ENCODE peak calls at places on chromosome 18, in five cellular contexts. P is left ventricle myocardium inferior, B is cardiac muscle cell, Z is mammary epithelial cell, O is suprapubic skin. L is an unnamed sample.

GRCh38 chr18:41162781-41163180 is 792.3 kb upstream of the PIK3C3 start:
- DNase-seq in P (no peak), B (no peak), Z (no peak), O (no peak), L (no peak)

GRCh38 chr18:78857252-78858150 is 122.1 kb upstream of the SALL3 start:
- DNase-seq in P (no peak), B (no peak), Z (no peak), O (no peak), L (no peak)

GRCh38 chr18:12742453-12742852 is 39.6 kb downstream of the PSMG2 start:
- DNase-seq in P (no peak), B (no peak), Z (peak; percentile 87), O (no peak), L (no peak)

GRCh38 chr18:4549164-4549920 is 94.2 kb upstream of the DLGAP1 start:
- DNase-seq in P (no peak), B (no peak), Z (no peak), O (no peak), L (no peak)

GRCh38 chr18:69865656-69866241 is 81.9 kb downstream of the CD226 start:
- DNase-seq in P (no peak), B (no peak), Z (no peak), O (no peak), L (no peak)

GRCh38 chr18:49833804-49834203 is 20.5 kb upstream of the ACAA2 start:
- DNase-seq in P (no peak), B (no peak), Z (no peak), O (no peak), L (no peak)

GRCh38 chr18:69684789-69685188 is 262.9 kb downstream of the CD226 start:
- DNase-seq in P (no peak), B (no peak), Z (no peak), O (no peak), L (no peak)

GRCh38 chr18:56598422-56598821 is 40.0 kb downstream of the TXNL1 start:
- DNase-seq in P (no peak), B (no peak), Z (no peak), O (no peak), L (no peak)

GRCh38 chr18:13163167-13163927 is 55.2 kb upstream of the LDLRAD4 start:
- DNase-seq in P (no peak), B (no peak), Z (no peak), O (no peak), L (no peak)

DNA sequence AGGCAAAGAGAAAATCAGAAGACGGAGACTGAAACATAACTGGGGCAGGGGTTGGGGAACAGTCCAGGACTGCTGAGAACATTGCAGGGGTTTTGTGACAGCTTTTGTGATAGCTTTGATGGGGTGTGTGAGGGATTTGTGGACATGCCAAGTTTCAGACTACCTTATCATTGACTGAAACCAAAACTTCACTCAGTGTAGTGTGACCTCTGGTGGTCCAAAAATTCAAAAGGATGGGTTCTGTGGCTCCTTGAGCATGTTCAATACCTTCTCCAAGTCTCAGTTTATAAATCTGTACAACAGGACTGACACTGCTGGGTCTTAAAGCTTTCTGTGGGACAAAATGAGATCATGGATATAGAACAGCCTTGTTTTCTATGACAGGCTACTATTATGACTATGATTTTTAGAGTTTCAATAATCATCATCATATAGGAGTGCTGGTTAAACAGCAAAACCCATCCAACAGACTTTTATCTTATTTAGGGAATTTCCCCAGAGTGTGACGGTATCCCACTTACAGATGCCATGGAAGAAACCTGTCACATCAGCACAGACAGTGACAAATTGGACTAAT is 259.2 kb upstream of the SLC14A2 start:
- DNase-seq in P (no peak), B (no peak), Z (no peak), O (no peak), L (no peak)
- TF ChIP-seq CTCF in P (peak; percentile 44), B (no peak), Z (no peak), O (no peak), L (no peak)

GRCh38 chr18:73381361-73382031 is 513.7 kb upstream of the NETO1 start:
- DNase-seq in P (no peak), B (no peak), Z (peak; percentile 13), O (no peak), L (no peak)
- TF ChIP-seq CTCF in P (no peak), B (no peak), Z (no peak), O (no peak), L (no peak)

GRCh38 chr18:22523481-22523880 is 105.8 kb upstream of the CTAGE1 start:
- DNase-seq in P (no peak), B (no peak), Z (no peak), O (no peak), L (no peak)

GRCh38 chr18:22525313-22525712 is 107.6 kb upstream of the CTAGE1 start:
- DNase-seq in P (no peak), B (no peak), Z (no peak), O (no peak), L (no peak)

GRCh38 chr18:22521026-22521707 is 103.5 kb upstream of the CTAGE1 start:
- DNase-seq in P (no peak), B (no peak), Z (no peak), O (no peak), L (no peak)

GRCh38 chr18:22524783-22525182 is 107.1 kb upstream of the CTAGE1 start:
- DNase-seq in P (no peak), B (no peak), Z (no peak), O (no peak), L (no peak)

DNA sequence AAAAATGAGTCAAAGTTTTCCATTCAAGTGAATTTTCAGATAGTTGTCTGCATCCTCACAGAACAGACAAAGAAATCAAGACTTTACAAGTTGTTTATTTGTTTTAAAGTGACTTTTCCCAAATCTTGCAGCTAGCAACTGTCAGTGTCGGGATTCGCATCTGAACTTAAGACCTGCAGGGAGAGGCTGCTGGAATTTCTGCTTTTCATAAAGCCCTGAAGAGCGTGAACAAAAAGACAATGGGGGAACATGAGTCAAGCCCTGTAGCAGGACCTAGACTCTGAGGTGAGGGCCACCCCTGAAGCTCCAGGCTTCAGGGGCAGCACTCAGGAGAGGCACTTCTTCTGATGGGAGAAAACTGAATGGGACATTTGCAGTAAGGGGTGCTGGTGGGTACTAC is 108.2 kb upstream of the CTAGE1 start:
- DNase-seq in P (no peak), B (no peak), Z (no peak), O (no peak), L (no peak)
- TF ChIP-seq CTCF in P (no peak), B (no peak), Z (no peak), O (no peak), L (no peak)

GRCh38 chr18:63977040-63977439 is 7.2 kb downstream of the SERPINB8 start:
- DNase-seq in P (no peak), B (no peak), Z (no peak), O (no peak), L (no peak)

GRCh38 chr18:63975632-63976031 is 5.8 kb downstream of the SERPINB8 start:
- DNase-seq in P (no peak), B (no peak), Z (no peak), O (no peak), L (no peak)

GRCh38 chr18:63970803-63971191 is 916 bp downstream of the SERPINB8 start:
- DNase-seq in P (peak; percentile 41), B (peak; percentile 33), Z (peak; percentile 79), O (peak; percentile 76), L (peak; percentile 51)

GRCh38 chr18:63971320-63972071 is 1.6 kb downstream of the SERPINB8 start:
- DNase-seq in P (no peak), B (no peak), Z (no peak), O (no peak), L (no peak)

DNA sequence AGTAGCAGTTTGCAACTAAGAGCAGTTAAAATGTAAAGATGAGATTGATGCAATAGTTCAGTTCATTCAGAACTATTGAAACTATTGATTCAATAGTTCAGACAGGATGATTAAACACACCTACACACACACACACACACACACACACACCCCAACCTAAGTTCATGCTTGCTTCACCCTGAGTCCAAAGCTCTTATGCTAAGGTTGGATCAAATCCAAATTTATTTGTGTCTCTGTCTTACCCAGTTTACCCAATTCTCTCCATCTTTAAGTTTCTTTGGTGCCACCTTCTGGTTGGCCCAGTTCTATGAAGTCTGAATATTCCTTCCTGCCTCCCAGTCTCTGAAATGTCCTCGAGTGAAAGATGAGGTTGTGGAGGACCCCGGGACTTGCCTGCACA is 5.1 kb downstream of the SERPINB8 start:
- DNase-seq in P (no peak), B (no peak), Z (peak; percentile 45), O (no peak), L (no peak)
- TF ChIP-seq CTCF in P (peak; percentile 14), B (peak; percentile 46), Z (peak; percentile 33), O (no peak), L (no peak)

DNA sequence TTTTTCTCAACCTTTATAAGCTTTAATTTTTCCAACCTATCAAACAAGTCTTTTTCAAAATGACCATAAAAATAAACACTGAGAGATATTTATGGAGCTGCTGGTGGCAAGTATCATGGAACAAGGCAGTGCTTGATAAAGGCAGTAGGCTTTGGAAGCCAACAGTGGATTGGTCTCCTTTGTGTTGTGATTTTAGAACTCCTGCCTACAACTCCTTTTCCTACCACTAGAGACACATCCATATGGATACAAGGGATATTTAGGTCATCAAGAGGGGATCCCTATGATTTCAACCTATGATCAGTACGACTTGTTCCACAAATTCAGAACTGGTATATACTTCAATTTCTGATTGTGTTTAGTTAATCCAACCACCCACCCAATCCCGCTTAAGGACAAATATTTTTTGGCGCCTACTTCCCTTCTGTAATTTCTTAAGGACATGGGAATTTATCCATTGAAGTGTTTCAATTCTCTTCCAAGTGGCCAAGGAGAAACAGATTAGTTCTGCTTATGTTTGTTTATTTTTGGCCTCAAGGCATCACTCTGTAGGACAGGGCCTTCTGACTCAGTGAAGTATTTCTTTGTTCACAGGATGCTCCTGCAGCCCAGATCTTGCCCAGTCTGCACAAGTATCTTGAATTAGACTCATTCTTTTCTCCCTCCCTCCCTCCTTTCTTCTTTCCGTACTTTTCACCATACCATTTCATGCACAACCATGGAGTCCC is 2119.6 kb upstream of the PIK3C3 start:
- DNase-seq in P (no peak), B (no peak), Z (peak; percentile 29), O (no peak), L (no peak)
- TF ChIP-seq CTCF in P (no peak), B (peak; percentile 4), Z (peak; percentile 18), O (no peak), L (no peak)

GRCh38 chr18:34942975-34943374 is 98.2 kb upstream of the MAPRE2 start:
- DNase-seq in P (no peak), B (no peak), Z (no peak), O (no peak), L (no peak)
- TF ChIP-seq CTCF in P (no peak), B (no peak), Z (no peak), O (no peak), L (no peak)

GRCh38 chr18:36410346-36410745 is 112.8 kb downstream of the FHOD3 start:
- DNase-seq in P (no peak), B (no peak), Z (no peak), O (no peak), L (no peak)

GRCh38 chr18:36409779-36410178 is 112.3 kb downstream of the FHOD3 start:
- DNase-seq in P (no peak), B (no peak), Z (no peak), O (no peak), L (no peak)

GRCh38 chr18:36412778-36413177 is 115.3 kb downstream of the FHOD3 start:
- DNase-seq in P (no peak), B (peak; percentile 38), Z (no peak), O (no peak), L (no peak)

GRCh38 chr18:36408606-36409005 is 111.1 kb downstream of the FHOD3 start:
- DNase-seq in P (no peak), B (no peak), Z (no peak), O (no peak), L (no peak)

GRCh38 chr18:36411745-36412168 is 114.2 kb downstream of the FHOD3 start:
- DNase-seq in P (no peak), B (peak; percentile 68), Z (no peak), O (no peak), L (peak; percentile 43)
- TF ChIP-seq CTCF in P (peak; percentile 16), B (peak; percentile 62), Z (peak; percentile 48), O (no peak), L (peak; percentile 63)

L was measured in glutamatergic neuron.